ENCODE peak calls at places on chromosome 5, in ten cellular contexts. C is brain microvascular endothelial cell, Z is neural progenitor cell, T is astrocyte of the spinal cord, K is AG10803, G is WERI-Rb-1, H is psoas muscle, V is lower lobe of right lung, E is MM.1S, U is cardiac fibroblast. N is an unnamed sample.

GRCh38 chr5:6729400-6730310 is 16.4 kb downstream of the TENT4A start:
- DNase-seq in C (no peak), Z (no peak), T (no peak), K (no peak), G (peak), H (peak), V (no peak), E (peak), U (no peak), N (no peak)

GRCh38 chr5:90434116-90434714 is 24.7 kb upstream of the CETN3 start:
- DNase-seq in C (peak), Z (peak), T (peak), K (peak), G (peak), H (no peak), V (peak), E (peak), U (peak), N (no peak)

GRCh38 chr5:66361070-66361469 is 217.0 kb downstream of the SREK1 start:
- DNase-seq in C (no peak), Z (no peak), T (no peak), K (no peak), G (no peak), H (no peak), V (no peak), E (no peak), U (no peak), N (no peak)

GRCh38 chr5:151183451-151184245 is 26.1 kb upstream of the ANXA6 start:
- DNase-seq in C (no peak), Z (no peak), T (no peak), K (peak), G (peak), H (no peak), V (no peak), E (no peak), U (peak), N (no peak)

GRCh38 chr5:71810456-71811181 is 91.5 kb downstream of the CARTPT start:
- DNase-seq in C (no peak), Z (no peak), T (no peak), K (no peak), G (no peak), H (no peak), V (no peak), E (no peak), U (no peak), N (no peak)

GRCh38 chr5:151146003-151146524 is 11.5 kb downstream of the ANXA6 start:
- DNase-seq in C (no peak), Z (no peak), T (no peak), K (no peak), G (no peak), H (no peak), V (no peak), E (no peak), U (no peak), N (no peak)

GRCh38 chr5:127875235-127876021 is 172.2 kb downstream of the CCDC192 start:
- DNase-seq in C (peak), Z (peak), T (peak), K (peak), G (peak), H (peak), V (no peak), E (peak), U (peak), N (peak)

GRCh38 chr5:156019786-156020185 is 307.2 kb upstream of the SGCD start:
- DNase-seq in C (no peak), Z (no peak), T (no peak), K (no peak), G (no peak), H (no peak), V (no peak), E (no peak), U (no peak), N (no peak)

GRCh38 chr5:170479484-170479883 is 24.3 kb upstream of the KCNIP1 start:
- DNase-seq in C (peak), Z (no peak), T (no peak), K (peak), G (no peak), H (no peak), V (no peak), E (no peak), U (peak), N (no peak)

GRCh38 chr5:170917113-170917512 is 55.3 kb downstream of the RANBP17 start:
- DNase-seq in C (no peak), Z (no peak), T (no peak), K (peak), G (no peak), H (no peak), V (no peak), E (no peak), U (peak), N (no peak)

GRCh38 chr5:84381501-84382362 is 2.9 kb downstream of the EDIL3 start:
- DNase-seq in C (peak), Z (no peak), T (peak), K (no peak), G (peak), H (no peak), V (no peak), E (no peak), U (peak), N (no peak)

GRCh38 chr5:137560414-137560813 is 61.3 kb upstream of the SPOCK1 start:
- DNase-seq in C (no peak), Z (no peak), T (no peak), K (no peak), G (no peak), H (no peak), V (no peak), E (no peak), U (peak), N (no peak)

GRCh38 chr5:168776023-168776422 is 196.9 kb upstream of the PANK3 start:
- DNase-seq in C (no peak), Z (no peak), T (no peak), K (no peak), G (no peak), H (no peak), V (no peak), E (no peak), U (no peak), N (no peak)

GRCh38 chr5:6436715-6437340 is 11.8 kb upstream of the UBE2QL1 start:
- DNase-seq in C (no peak), Z (no peak), T (no peak), K (peak), G (no peak), H (no peak), V (no peak), E (no peak), U (no peak), N (no peak)

GRCh38 chr5:43711496-43711895 is 108.5 kb downstream of the NNT start:
- DNase-seq in C (peak), Z (no peak), T (peak), K (peak), G (no peak), H (no peak), V (no peak), E (no peak), U (peak), N (no peak)

GRCh38 chr5:84634256-84634655 is 249.6 kb upstream of the EDIL3 start:
- DNase-seq in C (peak), Z (no peak), T (peak), K (peak), G (no peak), H (no peak), V (peak), E (no peak), U (no peak), N (no peak)

GRCh38 chr5:67462150-67462549 is 265.6 kb upstream of the CD180 start:
- DNase-seq in C (no peak), Z (no peak), T (no peak), K (peak), G (no peak), H (no peak), V (no peak), E (no peak), U (no peak), N (no peak)

GRCh38 chr5:82512025-82512424 is 233.9 kb upstream of the RPS23 start:
- DNase-seq in C (peak), Z (no peak), T (no peak), K (no peak), G (no peak), H (no peak), V (no peak), E (peak), U (peak), N (no peak)

GRCh38 chr5:6765612-6766525 is 52.6 kb downstream of the TENT4A start:
- DNase-seq in C (peak), Z (peak), T (peak), K (peak), G (peak), H (peak), V (peak), E (peak), U (peak), N (peak)

GRCh38 chr5:18037718-18038117 is 403.5 kb downstream of the TAF11L14 start:
- DNase-seq in C (no peak), Z (no peak), T (no peak), K (no peak), G (no peak), H (no peak), V (no peak), E (no peak), U (no peak), N (no peak)

GRCh38 chr5:109876030-109876726 is 186.5 kb downstream of the MAN2A1 start:
- DNase-seq in C (no peak), Z (no peak), T (no peak), K (no peak), G (no peak), H (no peak), V (no peak), E (no peak), U (no peak), N (no peak)

GRCh38 chr5:119055267-119055666 is 15.6 kb upstream of the DMXL1 start:
- DNase-seq in C (no peak), Z (no peak), T (no peak), K (peak), G (no peak), H (no peak), V (no peak), E (no peak), U (peak), N (no peak)

GRCh38 chr5:107952450-107952849 is 281.7 kb upstream of the EFNA5 start:
- DNase-seq in C (no peak), Z (no peak), T (no peak), K (no peak), G (no peak), H (no peak), V (no peak), E (no peak), U (no peak), N (no peak)

GRCh38 chr5:132105688-132106087 is 32.1 kb downstream of the CSF2 start:
- DNase-seq in C (no peak), Z (no peak), T (no peak), K (no peak), G (no peak), H (no peak), V (peak), E (no peak), U (no peak), N (no peak)

GRCh38 chr5:167678457-167678856 is 613.0 kb upstream of the WWC1 start:
- DNase-seq in C (no peak), Z (no peak), T (no peak), K (no peak), G (no peak), H (no peak), V (no peak), E (no peak), U (peak), N (no peak)

GRCh38 chr5:74386571-74387334 is 253.8 kb downstream of the ENC1 start:
- DNase-seq in C (peak), Z (no peak), T (peak), K (peak), G (no peak), H (no peak), V (no peak), E (no peak), U (peak), N (no peak)

GRCh38 chr5:114360362-114360761 is 1.5 kb upstream of the KCNN2 start:
- DNase-seq in C (no peak), Z (peak), T (no peak), K (no peak), G (no peak), H (no peak), V (no peak), E (no peak), U (no peak), N (no peak)

GRCh38 chr5:142492781-142493281 is 168.0 kb upstream of the SPRY4 start:
- DNase-seq in C (no peak), Z (no peak), T (peak), K (peak), G (no peak), H (no peak), V (no peak), E (no peak), U (peak), N (no peak)

GRCh38 chr5:163408311-163408923 is 29.0 kb upstream of the CCNG1 start:
- DNase-seq in C (peak), Z (peak), T (peak), K (peak), G (peak), H (peak), V (peak), E (peak), U (peak), N (no peak)

GRCh38 chr5:39352931-39353330 is 11.4 kb downstream of the C9 start:
- DNase-seq in C (no peak), Z (no peak), T (no peak), K (no peak), G (no peak), H (no peak), V (no peak), E (no peak), U (no peak), N (no peak)

GRCh38 chr5:91425046-91425445 is 41.9 kb upstream of the ARRDC3 start:
- DNase-seq in C (no peak), Z (peak), T (no peak), K (no peak), G (no peak), H (no peak), V (no peak), E (no peak), U (no peak), N (no peak)

GRCh38 chr5:9013147-9013546 is 532.7 kb downstream of the SEMA5A start:
- DNase-seq in C (no peak), Z (no peak), T (no peak), K (no peak), G (no peak), H (no peak), V (no peak), E (no peak), U (no peak), N (no peak)

GRCh38 chr5:143001764-143002351 is 231.7 kb downstream of the ARHGAP26 start:
- DNase-seq in C (peak), Z (no peak), T (peak), K (peak), G (no peak), H (no peak), V (no peak), E (no peak), U (peak), N (no peak)

GRCh38 chr5:27087820-27088219 is 49.4 kb upstream of the CDH9 start:
- DNase-seq in C (no peak), Z (no peak), T (no peak), K (no peak), G (no peak), H (no peak), V (no peak), E (no peak), U (no peak), N (no peak)

GRCh38 chr5:27080147-27080546 is 41.8 kb upstream of the CDH9 start:
- DNase-seq in C (no peak), Z (no peak), T (no peak), K (no peak), G (no peak), H (no peak), V (no peak), E (no peak), U (no peak), N (no peak)

DNA sequence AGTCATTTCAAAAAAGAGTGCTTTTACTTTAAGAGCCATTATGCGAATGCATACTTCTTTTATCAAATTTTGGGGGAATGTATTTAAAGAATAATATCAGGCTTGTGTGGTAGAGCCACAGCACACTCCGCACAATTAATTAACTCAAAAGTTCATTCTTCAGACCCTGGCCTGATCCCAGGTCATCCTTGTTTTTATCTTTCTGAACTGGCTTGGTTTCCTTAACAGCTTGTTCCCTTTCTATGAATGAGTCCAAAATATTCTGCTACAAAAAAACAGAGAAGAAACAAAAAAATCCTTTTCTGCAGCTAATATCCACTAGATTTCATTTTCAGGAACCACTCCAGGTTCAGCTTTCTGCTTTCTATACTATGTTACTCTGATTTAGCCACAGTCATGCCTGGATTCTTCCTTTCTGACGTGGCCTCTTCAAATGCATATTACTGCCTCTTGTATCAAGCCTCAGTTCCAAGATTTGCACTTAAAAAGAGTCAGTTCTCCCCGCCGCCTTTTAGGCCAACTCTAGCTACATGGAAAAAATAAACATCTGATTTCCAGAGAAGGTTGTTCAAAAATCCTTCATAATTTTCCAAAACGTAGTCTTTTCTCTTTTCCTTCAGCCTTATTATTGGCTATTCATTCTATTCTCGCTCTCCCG is 45.5 kb upstream of the CDH9 start:
- DNase-seq in C (no peak), Z (no peak), T (peak), K (no peak), G (no peak), H (no peak), V (no peak), E (no peak), U (no peak), N (no peak)
- H3K4me3 ChIP-seq in C (no peak), Z (no peak), T (no peak), K (no peak), G (no peak), H (no peak), V (no peak), E (no peak), U (no peak), N (no peak)

GRCh38 chr5:58135571-58136335 is 324.1 kb downstream of the PLK2 start:
- DNase-seq in C (peak), Z (no peak), T (peak), K (peak), G (no peak), H (no peak), V (no peak), E (no peak), U (peak), N (peak)
- TF ChIP-seq CTCF in C (no peak), Z (no peak), T (no peak), K (no peak), G (no peak), H (no peak), V (no peak), E (no peak), U (no peak), N (no peak)

GRCh38 chr5:76548525-76549229 is 74.5 kb downstream of the F2RL2 start:
- DNase-seq in C (no peak), Z (no peak), T (no peak), K (no peak), G (peak), H (no peak), V (no peak), E (no peak), U (no peak), N (no peak)

GRCh38 chr5:76547891-76548524 is 75.2 kb downstream of the F2RL2 start:
- DNase-seq in C (no peak), Z (no peak), T (no peak), K (no peak), G (no peak), H (no peak), V (no peak), E (peak), U (no peak), N (no peak)

GRCh38 chr5:76545184-76545583 is 78.0 kb downstream of the F2RL2 start:
- DNase-seq in C (no peak), Z (no peak), T (no peak), K (no peak), G (no peak), H (no peak), V (no peak), E (no peak), U (no peak), N (no peak)

GRCh38 chr5:76547242-76547890 is 75.8 kb downstream of the F2RL2 start:
- DNase-seq in C (no peak), Z (no peak), T (no peak), K (no peak), G (no peak), H (no peak), V (no peak), E (peak), U (no peak), N (no peak)

GRCh38 chr5:76546497-76547102 is 76.6 kb downstream of the F2RL2 start:
- DNase-seq in C (no peak), Z (no peak), T (no peak), K (no peak), G (no peak), H (no peak), V (no peak), E (peak), U (no peak), N (no peak)
- H3K4me3 ChIP-seq in C (no peak), Z (no peak), T (no peak), K (no peak), G (no peak), H (no peak), V (peak), E (peak), U (no peak), N (no peak)

GRCh38 chr5:78009937-78010527 is 233.9 kb upstream of the TBCA start:
- DNase-seq in C (peak), Z (no peak), T (peak), K (peak), G (no peak), H (no peak), V (no peak), E (no peak), U (peak), N (peak)
- TF ChIP-seq CTCF in C (peak), Z (no peak), T (peak), K (no peak), G (no peak), H (no peak), V (no peak), E (no peak), U (peak), N (no peak)

GRCh38 chr5:139764250-139764791 is 31.3 kb upstream of the PSD2 start:
- DNase-seq in C (no peak), Z (peak), T (peak), K (no peak), G (no peak), H (no peak), V (no peak), E (no peak), U (no peak), N (no peak)

GRCh38 chr5:139762624-139763170 is 32.9 kb upstream of the PSD2 start:
- DNase-seq in C (no peak), Z (no peak), T (no peak), K (no peak), G (no peak), H (no peak), V (no peak), E (no peak), U (no peak), N (no peak)

GRCh38 chr5:139765409-139766217 is 30.0 kb upstream of the PSD2 start:
- DNase-seq in C (peak), Z (peak), T (peak), K (peak), G (peak), H (peak), V (peak), E (peak), U (peak), N (no peak)

GRCh38 chr5:139765040-139765408 is 30.6 kb upstream of the PSD2 start:
- DNase-seq in C (no peak), Z (no peak), T (no peak), K (no peak), G (no peak), H (no peak), V (no peak), E (no peak), U (no peak), N (no peak)

GRCh38 chr5:139763584-139764249 is 31.9 kb upstream of the PSD2 start:
- DNase-seq in C (no peak), Z (no peak), T (no peak), K (no peak), G (no peak), H (no peak), V (no peak), E (no peak), U (no peak), N (no peak)
- H3K4me3 ChIP-seq in C (no peak), Z (peak), T (no peak), K (no peak), G (no peak), H (no peak), V (no peak), E (no peak), U (no peak), N (no peak)

DNA sequence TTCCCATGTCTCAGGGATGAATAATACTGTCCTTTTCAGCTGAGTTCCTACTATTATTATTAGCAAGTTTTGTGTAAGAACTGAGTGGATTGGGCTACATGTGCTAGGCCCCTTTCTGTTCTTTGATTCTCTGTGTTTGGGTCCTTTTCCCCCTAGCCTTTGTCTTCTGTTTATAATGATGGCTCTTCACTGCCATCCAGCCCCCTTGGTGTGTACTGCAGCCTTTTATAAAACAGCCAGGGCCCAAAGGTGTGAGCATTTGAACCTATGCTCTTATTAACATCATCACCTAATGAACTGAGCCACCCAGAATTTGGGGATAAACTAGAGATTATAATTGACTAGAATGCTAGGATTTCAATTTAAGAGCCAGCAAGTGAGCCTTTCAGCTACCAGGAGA is 52.6 kb downstream of the PLAC8L1 start:
- DNase-seq in C (no peak), Z (peak), T (no peak), K (no peak), G (peak), H (no peak), V (no peak), E (no peak), U (no peak), N (no peak)
- TF ChIP-seq CTCF in C (peak), Z (peak), T (peak), K (peak), G (peak), H (no peak), V (no peak), E (peak), U (peak), N (peak)